ENCODE peak calls at places on chromosomes 6 and 20, in nine cellular contexts. S, W, G, D, A, X, Z, I and R are unnamed samples.

GRCh38 chr6:2977799-2978558 is 6.6 kb upstream of the SERPINB6 start:
- DNase-seq in D (no peak), I (no peak), A (no peak), G (no peak), S (no peak), W (no peak), X (no peak), Z (no peak), R (no peak)

GRCh38 chr6:28522594-28523557 is 2.8 kb upstream of the GPX5 start:
- DNase-seq in D (no peak), Z (no peak), X (no peak), A (no peak), I (no peak), W (no peak), G (no peak), S (no peak), R (no peak)

GRCh38 chr6:34273242-34273805 is 24.5 kb upstream of the SMIM29 start:
- DNase-seq in S (peak; percentile 72), A (no peak), D (peak; percentile 76), W (no peak), I (no peak), X (no peak), G (peak; percentile 61), Z (no peak), R (no peak)

GRCh38 chr20:10433623-10434466 is at the start of gene MKKS:
- DNase-seq in D (peak; percentile 91), S (peak; percentile 96), X (no peak), I (peak; percentile 89), G (peak; percentile 89), W (peak; percentile 94), Z (peak; percentile 80), A (peak; percentile 82), R (peak; percentile 87)

GRCh38 chr6:435442-436307 is 44.1 kb downstream of the IRF4 start:
- DNase-seq in A (no peak), G (no peak), W (no peak), I (no peak), S (peak; percentile 41), Z (no peak), X (no peak), D (no peak), R (no peak)

GRCh38 chr6:157821342-157822033 is 1.6 kb upstream of the SNX9 start:
- DNase-seq in I (no peak), D (no peak), X (no peak), G (no peak), A (no peak), S (no peak), W (no peak), Z (no peak), R (no peak)

GRCh38 chr6:170516783-170517616 is 36.1 kb downstream of the PSMB1 start:
- DNase-seq in G (peak; percentile 24), I (peak; percentile 17), Z (peak; percentile 48), X (no peak), A (peak; percentile 34), W (no peak), S (no peak), D (peak; percentile 71), R (no peak)

GRCh38 chr6:130743175-130743574 is 84.0 kb upstream of the SMLR1 start:
- DNase-seq in I (no peak), G (no peak), W (no peak), A (no peak), S (no peak), X (no peak), Z (no peak), D (no peak), R (no peak)

GRCh38 chr6:47352169-47352568 is 42.5 kb upstream of the TNFRSF21 start:
- DNase-seq in G (no peak), W (no peak), D (no peak), S (no peak), X (no peak), I (no peak), Z (no peak), A (no peak), R (no peak)

GRCh38 chr6:71420693-71421328 is 132.2 kb downstream of the OGFRL1 start:
- DNase-seq in A (peak; percentile 97), Z (no peak), G (peak; percentile 96), D (peak; percentile 98), X (no peak), W (peak; percentile 97), I (peak; percentile 67), S (peak; percentile 95), R (peak; percentile 97)

GRCh38 chr6:16345449-16346330 is 107.3 kb downstream of the GMPR start:
- DNase-seq in S (no peak), Z (no peak), I (peak; percentile 19), X (no peak), A (no peak), W (peak; percentile 79), D (no peak), G (peak; percentile 84), R (no peak)

GRCh38 chr6:13624871-13625288 is 9.7 kb downstream of the NOL7 start:
- DNase-seq in A (no peak), D (peak; percentile 35), X (no peak), W (no peak), I (peak; percentile 46), G (no peak), S (no peak), Z (peak; percentile 47), R (no peak)

GRCh38 chr20:10079964-10080363 is 45.2 kb downstream of the ANKEF1 start:
- DNase-seq in A (peak; percentile 42), X (no peak), I (no peak), S (no peak), D (peak; percentile 41), Z (no peak), W (no peak), G (no peak), R (no peak)

GRCh38 chr6:38266921-38267354 is 372.8 kb downstream of the BTBD9 start:
- DNase-seq in A (no peak), X (no peak), D (no peak), Z (no peak), W (no peak), G (no peak), S (no peak), I (no peak), R (no peak)

GRCh38 chr6:1950631-1951030 is 294.8 kb downstream of the GMDS start:
- DNase-seq in D (no peak), X (no peak), A (no peak), S (no peak), I (no peak), Z (no peak), G (no peak), W (no peak), R (no peak)

GRCh38 chr6:131382646-131383045 is 190.4 kb upstream of the ARG1 start:
- DNase-seq in G (no peak), W (no peak), S (no peak), X (no peak), I (no peak), Z (no peak), A (no peak), D (no peak), R (no peak)

GRCh38 chr20:7285918-7286556 is 518.6 kb downstream of the BMP2 start:
- DNase-seq in I (peak; percentile 13), G (peak; percentile 57), Z (peak; percentile 19), X (peak; percentile 12), W (peak; percentile 83), D (peak; percentile 81), A (peak; percentile 66), S (peak; percentile 63), R (peak; percentile 66)

GRCh38 chr20:36236786-36237121 is 476 bp downstream of the AAR2 start:
- DNase-seq in W (no peak), X (no peak), S (no peak), D (no peak), Z (no peak), A (no peak), G (no peak), I (no peak), R (no peak)

GRCh38 chr20:34579936-34580587 is 21.5 kb downstream of the MAP1LC3A start:
- DNase-seq in D (no peak), S (no peak), X (peak; percentile 67), G (no peak), A (no peak), I (no peak), W (no peak), Z (no peak), R (no peak)

GRCh38 chr20:33992145-33992922 is 1.4 kb upstream of the RALY start:
- DNase-seq in G (no peak), S (no peak), A (no peak), D (no peak), Z (no peak), X (no peak), I (peak; percentile 29), W (no peak), R (no peak)

GRCh38 chr20:5001174-5002076 is at the start of gene SLC23A2:
- DNase-seq in A (peak; percentile 14), W (no peak), D (peak; percentile 35), Z (no peak), X (no peak), I (peak; percentile 66), G (peak; percentile 16), S (peak; percentile 70), R (no peak)
- TF ChIP-seq POLR2A in A (no peak), W (no peak), D (no peak), Z (no peak), X (peak; percentile 68), I (peak; percentile 67), G (no peak), S (no peak), R (no peak)

GRCh38 chr6:85593438-85594196 is at the start of gene SNX14:
- DNase-seq in S (peak; percentile 97), I (peak; percentile 76), X (peak; percentile 86), D (peak; percentile 97), Z (peak; percentile 92), W (peak; percentile 97), G (peak; percentile 95), A (peak; percentile 92), R (peak; percentile 95)
- TF ChIP-seq CTCF in S (peak; percentile 30), I (no peak), X (no peak), D (no peak), Z (no peak), W (no peak), G (peak; percentile 2), A (no peak), R (no peak)

GRCh38 chr6:7144810-7145209 is 37.0 kb downstream of the RREB1 start:
- DNase-seq in S (no peak), Z (no peak), A (no peak), D (no peak), I (no peak), G (no peak), W (no peak), X (no peak), R (no peak)
- H3K27ac ChIP-seq in S (no peak overlapping the region), Z (no peak overlapping the region), A (peak overlapping the region; percentile 94), D (peak overlapping the region; percentile 90), I (no peak overlapping the region), G (peak overlapping the region; percentile 86), W (peak overlapping the region; percentile 86), X (peak overlapping the region; percentile 96), R (peak overlapping the region; percentile 91)

DNA sequence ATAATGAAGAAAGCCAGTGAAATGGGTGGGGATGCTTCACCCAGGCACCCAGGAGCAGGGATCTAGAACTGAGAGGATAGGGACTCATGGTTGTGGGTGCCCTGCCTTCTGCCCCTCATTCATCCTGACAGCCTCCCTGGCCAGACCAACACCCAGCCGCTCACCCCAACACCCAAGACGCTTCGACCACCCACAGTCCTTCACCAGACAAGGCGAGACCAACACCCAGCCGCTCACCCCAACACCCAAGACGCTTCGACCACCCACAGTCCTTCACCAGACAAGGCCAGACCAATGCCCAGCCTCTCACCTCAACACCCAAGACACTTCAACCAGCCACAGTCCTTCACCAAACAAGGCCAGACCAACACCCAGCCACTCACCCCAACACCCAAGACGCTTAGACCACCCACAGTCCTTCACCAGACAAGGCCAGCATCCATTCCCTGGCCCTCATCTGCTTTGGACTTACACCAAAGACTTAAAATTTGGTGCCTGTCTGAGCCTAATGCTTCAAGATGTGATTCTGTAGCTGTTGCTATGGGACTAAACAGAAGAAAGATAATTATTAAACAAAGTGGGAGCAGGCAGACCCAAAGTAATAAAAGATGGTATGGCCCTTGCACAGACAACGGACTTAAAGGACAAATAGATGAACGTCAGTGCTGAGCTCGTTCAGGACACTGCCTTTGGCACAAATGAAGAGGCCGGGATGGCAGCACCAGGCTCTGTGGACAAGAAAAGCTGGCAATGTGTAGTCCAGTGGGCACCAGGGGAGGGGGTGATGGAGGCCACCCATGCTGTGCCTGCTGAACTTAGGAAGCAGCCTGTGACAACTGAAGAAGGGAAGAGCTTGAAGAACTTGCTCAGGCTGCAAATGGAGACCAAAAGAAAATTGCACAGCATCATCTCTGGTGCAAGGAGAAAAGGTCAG is 131.3 kb downstream of the ANKRD60 start:
- DNase-seq in X (no peak), Z (no peak), S (no peak), W (peak; percentile 41), A (no peak), D (no peak), I (no peak), G (no peak), R (no peak)
- TF ChIP-seq POLR2A in X (no peak), Z (no peak), S (no peak), W (no peak), A (no peak), D (no peak), I (no peak), G (no peak), R (no peak)